ENCODE peak calls at places on chromosomes 3 and 15, in nine cellular contexts. One of them, this sample, is unnamed.

GRCh38 chr15:72936237-72936636 is 116.0 kb upstream of the NEO1 start:
- DNase-seq in heart left ventricle: no peak
- DNase-seq in heart right ventricle: no peak
- DNase-seq in astrocyte: no peak
- DNase-seq in tibial artery: no peak
- DNase-seq in dorsolateral prefrontal cortex: no peak
- DNase-seq in GM23338: no peak
- DNase-seq in cardiac fibroblast: no peak
- DNase-seq in brain microvascular endothelial cell: no peak
- DNase-seq in this sample: no peak

GRCh38 chr3:197466586-197467399 is 89.0 kb downstream of the BDH1 start:
- DNase-seq in heart left ventricle: no peak
- DNase-seq in heart right ventricle: no peak
- DNase-seq in astrocyte: peak; percentile 75
- DNase-seq in tibial artery: no peak
- DNase-seq in dorsolateral prefrontal cortex: peak; percentile 19
- DNase-seq in GM23338: no peak
- DNase-seq in cardiac fibroblast: peak; percentile 57
- DNase-seq in brain microvascular endothelial cell: peak; percentile 59
- DNase-seq in this sample: no peak

GRCh38 chr3:4429648-4430350 is 37.3 kb downstream of the SUMF1 start:
- DNase-seq in heart left ventricle: no peak
- DNase-seq in heart right ventricle: no peak
- DNase-seq in astrocyte: no peak
- DNase-seq in tibial artery: no peak
- DNase-seq in dorsolateral prefrontal cortex: no peak
- DNase-seq in GM23338: peak; percentile 19
- DNase-seq in cardiac fibroblast: no peak
- DNase-seq in brain microvascular endothelial cell: no peak
- DNase-seq in this sample: no peak

GRCh38 chr3:171564723-171565122 is 104.5 kb upstream of the TNIK start:
- DNase-seq in heart left ventricle: no peak
- DNase-seq in heart right ventricle: no peak
- DNase-seq in astrocyte: no peak
- DNase-seq in tibial artery: no peak
- DNase-seq in dorsolateral prefrontal cortex: no peak
- DNase-seq in GM23338: no peak
- DNase-seq in cardiac fibroblast: no peak
- DNase-seq in brain microvascular endothelial cell: no peak
- DNase-seq in this sample: no peak

GRCh38 chr3:188729422-188729821 is 442.3 kb upstream of the TPRG1 start:
- DNase-seq in heart left ventricle: no peak
- DNase-seq in heart right ventricle: no peak
- DNase-seq in astrocyte: no peak
- DNase-seq in tibial artery: no peak
- DNase-seq in dorsolateral prefrontal cortex: no peak
- DNase-seq in GM23338: no peak
- DNase-seq in cardiac fibroblast: no peak
- DNase-seq in brain microvascular endothelial cell: no peak
- DNase-seq in this sample: no peak

GRCh38 chr15:45180648-45181436 is 6.9 kb downstream of the SHF start:
- DNase-seq in heart left ventricle: no peak
- DNase-seq in heart right ventricle: no peak
- DNase-seq in astrocyte: no peak
- DNase-seq in tibial artery: no peak
- DNase-seq in dorsolateral prefrontal cortex: no peak
- DNase-seq in GM23338: no peak
- DNase-seq in cardiac fibroblast: no peak
- DNase-seq in brain microvascular endothelial cell: no peak
- DNase-seq in this sample: no peak

GRCh38 chr15:49042165-49042564 is 4.1 kb downstream of the SECISBP2L start:
- DNase-seq in heart left ventricle: no peak
- DNase-seq in heart right ventricle: no peak
- DNase-seq in astrocyte: no peak
- DNase-seq in tibial artery: no peak
- DNase-seq in dorsolateral prefrontal cortex: no peak
- DNase-seq in GM23338: no peak
- DNase-seq in cardiac fibroblast: no peak
- DNase-seq in brain microvascular endothelial cell: no peak
- DNase-seq in this sample: no peak

GRCh38 chr3:186236357-186237020 is 125.5 kb downstream of the DGKG start:
- DNase-seq in heart left ventricle: no peak
- DNase-seq in heart right ventricle: no peak
- DNase-seq in astrocyte: peak; percentile 33
- DNase-seq in tibial artery: no peak
- DNase-seq in dorsolateral prefrontal cortex: no peak
- DNase-seq in GM23338: no peak
- DNase-seq in cardiac fibroblast: no peak
- DNase-seq in brain microvascular endothelial cell: peak; percentile 41
- DNase-seq in this sample: no peak

GRCh38 chr3:172181936-172182708 is 142.7 kb downstream of the FNDC3B start:
- DNase-seq in heart left ventricle: no peak
- DNase-seq in heart right ventricle: no peak
- DNase-seq in astrocyte: peak; percentile 70
- DNase-seq in tibial artery: no peak
- DNase-seq in dorsolateral prefrontal cortex: no peak
- DNase-seq in GM23338: no peak
- DNase-seq in cardiac fibroblast: peak; percentile 47
- DNase-seq in brain microvascular endothelial cell: peak; percentile 79
- DNase-seq in this sample: no peak

GRCh38 chr3:142022381-142022780 is 127.0 kb downstream of the TFDP2 start:
- DNase-seq in heart left ventricle: no peak
- DNase-seq in heart right ventricle: no peak
- DNase-seq in astrocyte: no peak
- DNase-seq in tibial artery: no peak
- DNase-seq in dorsolateral prefrontal cortex: no peak
- DNase-seq in GM23338: peak; percentile 27
- DNase-seq in cardiac fibroblast: peak; percentile 41
- DNase-seq in brain microvascular endothelial cell: peak; percentile 4
- DNase-seq in this sample: no peak

GRCh38 chr3:31980530-31981205 is 394 bp downstream of the OSBPL10 start:
- DNase-seq in heart left ventricle: peak; percentile 74
- DNase-seq in heart right ventricle: peak; percentile 27
- DNase-seq in astrocyte: peak; percentile 60
- DNase-seq in tibial artery: peak; percentile 75
- DNase-seq in dorsolateral prefrontal cortex: peak; percentile 37
- DNase-seq in GM23338: peak; percentile 81
- DNase-seq in cardiac fibroblast: peak; percentile 57
- DNase-seq in brain microvascular endothelial cell: no peak
- DNase-seq in this sample: no peak

GRCh38 chr3:7764091-7764490 is 737.5 kb upstream of the LMCD1 start:
- DNase-seq in heart left ventricle: no peak
- DNase-seq in heart right ventricle: no peak
- DNase-seq in astrocyte: no peak
- DNase-seq in tibial artery: no peak
- DNase-seq in dorsolateral prefrontal cortex: no peak
- DNase-seq in GM23338: no peak
- DNase-seq in cardiac fibroblast: no peak
- DNase-seq in brain microvascular endothelial cell: no peak
- DNase-seq in this sample: no peak

DNA sequence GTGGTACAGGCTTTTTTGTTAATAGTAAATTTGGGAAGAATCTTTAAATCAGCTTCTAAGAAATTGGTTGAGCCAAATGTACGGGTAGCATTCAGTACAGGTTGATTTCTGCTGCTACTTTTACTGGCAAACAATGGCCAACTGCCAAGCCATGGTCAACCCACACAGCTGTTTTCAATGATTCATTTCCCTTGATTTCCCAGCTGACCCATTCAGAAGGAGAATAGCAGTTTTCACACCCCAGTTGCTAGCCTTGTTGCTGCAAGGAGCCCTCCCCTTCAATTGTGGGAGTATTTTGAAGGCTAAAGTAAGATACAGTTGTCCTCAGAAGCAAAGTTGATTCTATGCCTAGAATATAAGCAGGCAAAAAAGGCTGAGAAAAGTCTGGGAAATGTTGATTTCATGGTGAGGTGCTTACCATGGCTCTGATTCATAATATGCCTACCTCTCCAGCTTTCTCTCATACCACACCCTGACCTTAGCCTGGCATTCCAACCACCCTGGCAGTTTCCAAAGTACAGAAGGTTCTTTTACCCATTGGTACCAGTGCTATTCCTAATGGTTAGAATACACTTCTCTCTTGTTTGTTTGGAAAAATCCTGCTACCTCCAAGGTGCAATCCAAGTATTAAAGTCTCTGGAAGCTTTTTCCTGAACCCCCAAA is 320.3 kb upstream of the TGFBR2 start:
- DNase-seq in heart left ventricle: peak; percentile 60
- DNase-seq in heart right ventricle: peak; percentile 86
- DNase-seq in astrocyte: peak; percentile 97
- DNase-seq in tibial artery: peak; percentile 86
- DNase-seq in dorsolateral prefrontal cortex: peak; percentile 25
- DNase-seq in GM23338: no peak
- DNase-seq in cardiac fibroblast: peak; percentile 99
- DNase-seq in brain microvascular endothelial cell: peak; percentile 95
- DNase-seq in this sample: peak; percentile 92
- H3K4me3 ChIP-seq in heart left ventricle: no peak overlapping the region
- H3K4me3 ChIP-seq in heart right ventricle: no peak overlapping the region
- H3K4me3 ChIP-seq in astrocyte: no peak overlapping the region
- H3K4me3 ChIP-seq in tibial artery: no peak overlapping the region
- H3K4me3 ChIP-seq in dorsolateral prefrontal cortex: no peak overlapping the region
- H3K4me3 ChIP-seq in GM23338: no peak overlapping the region
- H3K4me3 ChIP-seq in cardiac fibroblast: no peak overlapping the region
- H3K4me3 ChIP-seq in brain microvascular endothelial cell: no peak overlapping the region
- H3K4me3 ChIP-seq in this sample: no peak overlapping the region

DNA sequence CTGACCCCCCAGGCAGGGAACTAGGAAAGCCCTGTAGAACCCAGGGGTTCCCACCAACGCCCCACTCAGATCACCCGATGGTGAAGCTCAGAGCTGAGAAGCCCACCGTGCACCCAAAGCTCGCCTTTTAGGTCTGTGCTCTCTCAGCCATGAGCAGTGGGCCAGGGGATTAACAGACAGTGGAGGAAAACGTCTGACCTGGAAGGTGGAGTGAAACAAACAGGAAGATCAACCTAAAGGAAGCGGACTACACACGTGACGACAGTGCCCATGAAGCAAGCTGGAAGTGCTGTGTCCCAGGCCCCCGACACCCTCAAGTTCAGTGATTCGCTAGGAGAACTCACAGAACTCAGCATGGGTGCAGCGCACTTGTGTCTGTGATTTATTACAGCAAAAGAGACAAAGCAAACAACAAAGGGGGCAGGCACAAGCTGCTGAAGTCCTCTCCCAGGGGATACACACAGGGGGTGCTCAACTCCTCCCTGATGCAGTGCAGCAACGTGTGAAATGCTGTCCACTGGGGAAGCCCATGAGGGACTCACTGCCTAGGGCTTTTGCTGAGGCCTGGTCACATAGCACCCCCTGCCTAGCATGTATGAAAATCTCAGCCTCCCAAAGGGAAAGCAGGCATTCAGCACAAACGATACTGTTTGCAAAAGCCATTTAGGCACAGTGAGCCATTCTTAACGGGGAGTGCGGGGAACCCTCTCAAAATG is 43.5 kb downstream of the CFAP92 start:
- DNase-seq in heart left ventricle: no peak
- DNase-seq in heart right ventricle: no peak
- DNase-seq in astrocyte: peak; percentile 29
- DNase-seq in tibial artery: no peak
- DNase-seq in dorsolateral prefrontal cortex: no peak
- DNase-seq in GM23338: peak; percentile 50
- DNase-seq in cardiac fibroblast: peak; percentile 40
- DNase-seq in brain microvascular endothelial cell: peak; percentile 23
- DNase-seq in this sample: no peak
- TF ChIP-seq CTCF in heart left ventricle: no peak
- TF ChIP-seq CTCF in heart right ventricle: peak; percentile 51
- TF ChIP-seq CTCF in astrocyte: no peak
- TF ChIP-seq CTCF in tibial artery: no peak
- TF ChIP-seq CTCF in dorsolateral prefrontal cortex: no peak
- TF ChIP-seq CTCF in GM23338: peak; percentile 27
- TF ChIP-seq CTCF in cardiac fibroblast: peak; percentile 33
- TF ChIP-seq CTCF in brain microvascular endothelial cell: peak; percentile 51
- TF ChIP-seq CTCF in this sample: peak; percentile 48

GRCh38 chr15:26661727-26662126 is 111.1 kb downstream of the GABRB3 start:
- DNase-seq in heart left ventricle: no peak
- DNase-seq in heart right ventricle: no peak
- DNase-seq in astrocyte: no peak
- DNase-seq in tibial artery: no peak
- DNase-seq in dorsolateral prefrontal cortex: no peak
- DNase-seq in GM23338: no peak
- DNase-seq in cardiac fibroblast: no peak
- DNase-seq in brain microvascular endothelial cell: no peak
- DNase-seq in this sample: no peak
- H3K4me3 ChIP-seq in heart left ventricle: no peak overlapping the region
- H3K4me3 ChIP-seq in heart right ventricle: no peak overlapping the region
- H3K4me3 ChIP-seq in astrocyte: no peak overlapping the region
- H3K4me3 ChIP-seq in tibial artery: no peak overlapping the region
- H3K4me3 ChIP-seq in dorsolateral prefrontal cortex: no peak overlapping the region
- H3K4me3 ChIP-seq in GM23338: no peak overlapping the region
- H3K4me3 ChIP-seq in cardiac fibroblast: no peak overlapping the region
- H3K4me3 ChIP-seq in brain microvascular endothelial cell: no peak overlapping the region
- H3K4me3 ChIP-seq in this sample: no peak overlapping the region

GRCh38 chr15:32643907-32644445 is 2.5 kb downstream of the SCG5 start:
- DNase-seq in heart left ventricle: no peak
- DNase-seq in heart right ventricle: no peak
- DNase-seq in astrocyte: no peak
- DNase-seq in tibial artery: no peak
- DNase-seq in dorsolateral prefrontal cortex: no peak
- DNase-seq in GM23338: no peak
- DNase-seq in cardiac fibroblast: no peak
- DNase-seq in brain microvascular endothelial cell: peak; percentile 51
- DNase-seq in this sample: no peak

GRCh38 chr15:32651229-32651837 is 9.8 kb downstream of the SCG5 start:
- DNase-seq in heart left ventricle: no peak
- DNase-seq in heart right ventricle: peak; percentile 10
- DNase-seq in astrocyte: no peak
- DNase-seq in tibial artery: no peak
- DNase-seq in dorsolateral prefrontal cortex: no peak
- DNase-seq in GM23338: peak; percentile 86
- DNase-seq in cardiac fibroblast: peak; percentile 80
- DNase-seq in brain microvascular endothelial cell: peak; percentile 56
- DNase-seq in this sample: peak; percentile 34

GRCh38 chr15:32646304-32646703 is 4.8 kb downstream of the SCG5 start:
- DNase-seq in heart left ventricle: no peak
- DNase-seq in heart right ventricle: no peak
- DNase-seq in astrocyte: no peak
- DNase-seq in tibial artery: no peak
- DNase-seq in dorsolateral prefrontal cortex: no peak
- DNase-seq in GM23338: no peak
- DNase-seq in cardiac fibroblast: no peak
- DNase-seq in brain microvascular endothelial cell: no peak
- DNase-seq in this sample: no peak

GRCh38 chr15:32652178-32652577 is 10.7 kb downstream of the SCG5 start:
- DNase-seq in heart left ventricle: no peak
- DNase-seq in heart right ventricle: no peak
- DNase-seq in astrocyte: no peak
- DNase-seq in tibial artery: no peak
- DNase-seq in dorsolateral prefrontal cortex: no peak
- DNase-seq in GM23338: no peak
- DNase-seq in cardiac fibroblast: no peak
- DNase-seq in brain microvascular endothelial cell: no peak
- DNase-seq in this sample: no peak

DNA sequence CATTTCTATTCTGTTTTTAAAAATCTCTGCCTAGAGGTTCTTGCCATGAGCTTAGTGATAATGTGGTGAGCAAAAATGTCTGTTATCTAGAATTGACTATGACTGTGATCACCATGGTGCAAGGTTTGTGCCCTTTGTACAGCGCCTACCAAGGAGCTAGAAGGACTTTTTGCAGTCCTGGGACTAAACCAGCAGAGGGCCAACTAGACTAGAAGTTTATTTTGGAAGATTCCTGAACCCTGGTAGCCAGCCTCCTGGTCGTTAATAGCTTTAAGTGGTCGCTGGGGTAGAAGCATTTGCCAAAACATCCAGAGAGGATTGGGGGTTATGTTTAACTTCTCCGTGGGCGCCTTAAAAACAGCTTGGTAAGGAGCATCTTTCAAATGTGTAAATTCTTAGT is 7.8 kb downstream of the SCG5 start:
- DNase-seq in heart left ventricle: no peak
- DNase-seq in heart right ventricle: no peak
- DNase-seq in astrocyte: no peak
- DNase-seq in tibial artery: no peak
- DNase-seq in dorsolateral prefrontal cortex: no peak
- DNase-seq in GM23338: peak; percentile 77
- DNase-seq in cardiac fibroblast: peak; percentile 47
- DNase-seq in brain microvascular endothelial cell: peak; percentile 60
- DNase-seq in this sample: no peak
- TF ChIP-seq CTCF in heart left ventricle: no peak
- TF ChIP-seq CTCF in heart right ventricle: no peak
- TF ChIP-seq CTCF in astrocyte: peak; percentile 57
- TF ChIP-seq CTCF in tibial artery: no peak
- TF ChIP-seq CTCF in dorsolateral prefrontal cortex: no peak
- TF ChIP-seq CTCF in GM23338: peak; percentile 61
- TF ChIP-seq CTCF in cardiac fibroblast: peak; percentile 52
- TF ChIP-seq CTCF in brain microvascular endothelial cell: peak; percentile 77
- TF ChIP-seq CTCF in this sample: peak; percentile 27